ENCODE peak calls at places on chromosomes 7 and 10, in seven cellular contexts. S is activated CD8-positive, alpha-beta memory T cell treated with anti-CD3 and anti-CD28 coated beads, Interleukin-2, amount 50 U/mL, for 4 hours; P is fibroblast of pulmonary artery; R is NAMALWA; Y is lower lobe of right lung; Q is pancreas; I is progenitor cell of endocrine pancreas. T is an unnamed sample.
A peak's percentile ranks its signal among the peaks of the same experiment; 100 is the strongest.

GRCh38 chr10:118343115-118343514 is 991 bp upstream of the FAM204A start:
- DNase-seq in S (no peak), P (peak; percentile 19), R (peak; percentile 5), Y (no peak), Q (no peak), I (no peak), T (no peak)

GRCh38 chr10:75600833-75601232 is 169.4 kb downstream of the LRMDA start:
- DNase-seq in S (no peak), P (no peak), R (no peak), Y (no peak), Q (no peak), I (no peak), T (peak; percentile 31)

GRCh38 chr7:135620980-135621850 is 41.1 kb upstream of the STMP1 start:
- DNase-seq in S (peak; percentile 17), P (peak; percentile 93), R (peak; percentile 79), Y (no peak), Q (peak; percentile 21), I (no peak), T (peak; percentile 22)

GRCh38 chr7:1062296-1063294 is 18.2 kb downstream of the GPR146 start:
- DNase-seq in S (no peak), P (no peak), R (peak; percentile 72), Y (no peak), Q (no peak), I (no peak), T (no peak)

GRCh38 chr10:60818134-60818770 is 40.0 kb downstream of the CDK1 start:
- DNase-seq in S (no peak), P (peak; percentile 55), R (no peak), Y (no peak), Q (no peak), I (no peak), T (no peak)

GRCh38 chr7:94188350-94188749 is 184.2 kb upstream of the BET1 start:
- DNase-seq in S (no peak), P (peak; percentile 87), R (no peak), Y (no peak), Q (no peak), I (no peak), T (no peak)

GRCh38 chr10:73296946-73297345 is 44.5 kb upstream of the MRPS16 start:
- DNase-seq in S (no peak), P (no peak), R (no peak), Y (no peak), Q (no peak), I (no peak), T (no peak)

GRCh38 chr7:41448104-41448503 is 254.8 kb downstream of the INHBA start:
- DNase-seq in S (no peak), P (peak; percentile 85), R (no peak), Y (no peak), Q (no peak), I (no peak), T (no peak)

GRCh38 chr10:28797904-28798371 is 120.6 kb downstream of the BAMBI start:
- DNase-seq in S (no peak), P (peak; percentile 69), R (no peak), Y (no peak), Q (no peak), I (no peak), T (no peak)

GRCh38 chr7:17444151-17444550 is 145.7 kb downstream of the AHR start:
- DNase-seq in S (no peak), P (no peak), R (no peak), Y (no peak), Q (no peak), I (no peak), T (no peak)

GRCh38 chr7:82049442-82049841 is 279.6 kb upstream of the HGF start:
- DNase-seq in S (no peak), P (peak; percentile 70), R (no peak), Y (no peak), Q (no peak), I (no peak), T (no peak)

GRCh38 chr7:4726051-4726450 is 44.0 kb downstream of the FOXK1 start:
- DNase-seq in S (no peak), P (no peak), R (no peak), Y (no peak), Q (no peak), I (no peak), T (no peak)

GRCh38 chr7:66238712-66239466 is 33.8 kb downstream of the TPST1 start:
- DNase-seq in S (no peak), P (no peak), R (no peak), Y (no peak), Q (no peak), I (no peak), T (no peak)

GRCh38 chr10:78211476-78212110 is 177.9 kb downstream of the RPS24 start:
- DNase-seq in S (no peak), P (peak; percentile 64), R (peak; percentile 7), Y (no peak), Q (no peak), I (no peak), T (peak; percentile 45)

GRCh38 chr10:18404530-18404929 is 246.9 kb downstream of the NSUN6 start:
- DNase-seq in S (no peak), P (no peak), R (no peak), Y (no peak), Q (no peak), I (no peak), T (no peak)

GRCh38 chr7:112201421-112201820 is 4.8 kb downstream of the DOCK4 start:
- DNase-seq in S (no peak), P (peak; percentile 58), R (no peak), Y (no peak), Q (no peak), I (no peak), T (no peak)

GRCh38 chr7:26506196-26506595 is 214.5 kb downstream of the SNX10 start:
- DNase-seq in S (no peak), P (no peak), R (no peak), Y (no peak), Q (no peak), I (no peak), T (no peak)

GRCh38 chr7:87767827-87768226 is 108.3 kb downstream of the SLC25A40 start:
- DNase-seq in S (no peak), P (no peak), R (no peak), Y (no peak), Q (no peak), I (no peak), T (no peak)

GRCh38 chr7:87599336-87599735 is 1.3 kb downstream of the ABCB1 start:
- DNase-seq in S (peak; percentile 46), P (no peak), R (peak; percentile 64), Y (peak; percentile 48), Q (peak; percentile 13), I (no peak), T (no peak)

GRCh38 chr10:53843691-53844362 is 957.2 kb downstream of the PCDH15 start:
- DNase-seq in S (no peak), P (peak; percentile 29), R (no peak), Y (no peak), Q (no peak), I (no peak), T (no peak)

GRCh38 chr7:15828881-15829280 is 142.4 kb upstream of the MEOX2 start:
- DNase-seq in S (no peak), P (no peak), R (no peak), Y (no peak), Q (no peak), I (no peak), T (no peak)

GRCh38 chr7:17613338-17614041 is 315.0 kb downstream of the AHR start:
- DNase-seq in S (no peak), P (no peak), R (no peak), Y (no peak), Q (no peak), I (no peak), T (no peak)

GRCh38 chr10:73183882-73184281 is 16.0 kb downstream of the FAM149B1 start:
- DNase-seq in S (no peak), P (peak; percentile 64), R (no peak), Y (no peak), Q (no peak), I (no peak), T (no peak)

GRCh38 chr7:117020605-117021002 is 67.3 kb downstream of the ST7 start:
- DNase-seq in S (no peak), P (no peak), R (no peak), Y (no peak), Q (no peak), I (no peak), T (peak; percentile 55)